ENCODE peak calls at places on chromosome 20, in eight cellular contexts. P is uterus, L is aorta, U is stomach, S is astrocyte of the cerebellum, F is foreskin fibroblast, B is fibroblast of mammary gland, Q is thoracic aorta. Z is an unnamed sample.

GRCh38 chr20:23135449-23136447 is 49.6 kb upstream of the CD93 start:
- DNase-seq in P (no peak), F (no peak), B (no peak), Q (no peak), S (no peak), U (no peak), L (no peak), Z (no peak)

GRCh38 chr20:19078448-19079373 is 133.7 kb upstream of the SLC24A3 start:
- DNase-seq in B (no peak), L (no peak), F (no peak), P (no peak), U (no peak), S (no peak), Q (no peak), Z (no peak)

GRCh38 chr20:44571367-44571766 is 11.0 kb upstream of the PKIG start:
- DNase-seq in P (no peak), F (no peak), B (no peak), U (no peak), Q (no peak), L (no peak), S (no peak), Z (no peak)

GRCh38 chr20:45833030-45833882 is at the start of gene SNX21:
- DNase-seq in S (peak), F (peak), L (peak), U (peak), Q (peak), P (peak), B (peak), Z (peak)

GRCh38 chr20:64121586-64121985 is 14.2 kb upstream of the NPBWR2 start:
- DNase-seq in L (peak), B (no peak), P (no peak), Q (no peak), S (no peak), U (no peak), F (no peak), Z (no peak)

GRCh38 chr20:10672579-10673127 is 1.1 kb downstream of the JAG1 start:
- DNase-seq in S (no peak), P (peak), L (peak), U (peak), Q (no peak), B (peak), F (peak), Z (no peak)

GRCh38 chr20:41111578-41111951 is 25.8 kb upstream of the PLCG1 start:
- DNase-seq in B (no peak), Q (no peak), F (no peak), L (no peak), P (no peak), S (no peak), U (no peak), Z (no peak)

GRCh38 chr20:23331951-23332350 is 18.6 kb upstream of the NXT1 start:
- DNase-seq in U (no peak), S (peak), Q (no peak), F (no peak), L (no peak), B (no peak), P (no peak), Z (no peak)

GRCh38 chr20:37956099-37956498 is 53.2 kb downstream of the VSTM2L start:
- DNase-seq in B (no peak), L (no peak), S (no peak), P (no peak), Q (no peak), F (peak), U (no peak), Z (no peak)

GRCh38 chr20:11124849-11125505 is 451.2 kb upstream of the JAG1 start:
- DNase-seq in Q (no peak), B (peak), F (peak), S (no peak), P (no peak), U (no peak), L (no peak), Z (no peak)

GRCh38 chr20:23362392-23363256 is 642 bp downstream of the GZF1 start:
- DNase-seq in S (no peak), P (no peak), F (peak), Q (no peak), B (no peak), L (peak), U (peak), Z (no peak)

GRCh38 chr20:33130553-33130952 is 37.4 kb upstream of the BPIFA2 start:
- DNase-seq in U (peak), B (peak), S (no peak), Q (no peak), F (peak), L (no peak), P (no peak), Z (peak)

GRCh38 chr20:62986257-62986807 is 20.4 kb downstream of the BHLHE23 start:
- DNase-seq in S (no peak), Q (no peak), P (no peak), U (no peak), B (no peak), F (no peak), L (no peak), Z (no peak)

GRCh38 chr20:38635721-38636285 is 34.2 kb downstream of the ARHGAP40 start:
- DNase-seq in L (no peak), Q (no peak), F (peak), U (no peak), P (no peak), B (peak), S (no peak), Z (no peak)

GRCh38 chr20:35901678-35902544 is 52.4 kb downstream of the SCAND1 start:
- DNase-seq in L (no peak), U (no peak), Q (no peak), F (peak), P (no peak), S (peak), B (peak), Z (peak)

GRCh38 chr20:24634855-24635254 is 165.4 kb downstream of the SYNDIG1 start:
- DNase-seq in F (peak), B (peak), U (no peak), Q (no peak), S (peak), P (no peak), L (no peak), Z (peak)

GRCh38 chr20:5822569-5822968 is 72.4 kb downstream of the SHLD1 start:
- DNase-seq in L (no peak), Q (no peak), S (no peak), F (no peak), B (no peak), U (no peak), P (no peak), Z (no peak)

GRCh38 chr20:41232971-41233926 is 84.3 kb downstream of the ZHX3 start:
- DNase-seq in Q (no peak), P (no peak), B (peak), S (peak), L (no peak), U (no peak), F (peak), Z (peak)

GRCh38 chr20:10843161-10843711 is 169.4 kb upstream of the JAG1 start:
- DNase-seq in S (no peak), U (no peak), F (peak), Q (no peak), L (no peak), P (peak), B (peak), Z (peak)

GRCh38 chr20:38671186-38671585 is 53.1 kb upstream of the SLC32A1 start:
- DNase-seq in F (no peak), U (no peak), B (no peak), P (no peak), Q (no peak), S (no peak), L (no peak), Z (no peak)

DNA sequence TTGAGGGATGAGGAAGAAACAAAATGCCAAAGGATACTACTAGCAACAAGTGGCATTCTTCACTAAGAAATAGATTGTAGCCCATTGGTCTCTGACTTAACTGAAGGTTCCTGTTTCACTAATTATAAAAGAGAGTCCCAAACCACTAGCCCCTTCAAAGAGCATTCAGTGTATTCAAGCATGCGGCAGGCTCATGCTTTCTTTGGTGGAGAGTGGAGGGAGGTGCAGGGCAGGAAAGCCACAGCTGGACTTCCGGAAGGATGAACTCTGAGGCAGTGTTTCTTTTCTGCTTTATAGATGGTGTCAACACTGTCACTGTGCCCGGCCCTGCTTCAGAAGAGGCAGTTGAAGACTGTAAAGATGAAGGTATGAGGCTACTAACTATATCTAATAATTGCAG is 636.1 kb downstream of the KIF16B start:
- DNase-seq in B (no peak), U (no peak), L (no peak), P (no peak), F (no peak), Q (no peak), S (no peak), Z (no peak)
- H3K4me3 ChIP-seq in B (no peak), U (no peak), L (no peak), P (no peak), F (no peak), Q (no peak), S (no peak), Z (no peak)

GRCh38 chr20:57389695-57390603 is 1.2 kb upstream of the RBM38 start:
- DNase-seq in S (no peak), F (no peak), Q (no peak), U (no peak), L (peak), P (peak), B (no peak), Z (no peak)

GRCh38 chr20:57388953-57389694 is 2.1 kb upstream of the RBM38 start:
- DNase-seq in U (peak), B (peak), F (peak), S (no peak), Q (no peak), P (peak), L (peak), Z (no peak)

GRCh38 chr20:57392130-57392445 is 892 bp downstream of the RBM38 start:
- DNase-seq in U (no peak), F (peak), P (no peak), B (no peak), L (peak), Q (no peak), S (no peak), Z (no peak)

GRCh38 chr20:57391439-57392129 is 388 bp downstream of the RBM38 start:
- DNase-seq in F (peak), B (no peak), Q (no peak), L (peak), U (peak), S (no peak), P (no peak), Z (no peak)

GRCh38 chr20:57390604-57391438 is at the start of gene RBM38:
- DNase-seq in B (peak), F (peak), U (peak), P (peak), Q (no peak), L (peak), S (no peak), Z (no peak)
- H3K4me3 ChIP-seq in B (peak), F (peak), U (peak), P (peak), Q (peak), L (peak), S (peak), Z (peak)

DNA sequence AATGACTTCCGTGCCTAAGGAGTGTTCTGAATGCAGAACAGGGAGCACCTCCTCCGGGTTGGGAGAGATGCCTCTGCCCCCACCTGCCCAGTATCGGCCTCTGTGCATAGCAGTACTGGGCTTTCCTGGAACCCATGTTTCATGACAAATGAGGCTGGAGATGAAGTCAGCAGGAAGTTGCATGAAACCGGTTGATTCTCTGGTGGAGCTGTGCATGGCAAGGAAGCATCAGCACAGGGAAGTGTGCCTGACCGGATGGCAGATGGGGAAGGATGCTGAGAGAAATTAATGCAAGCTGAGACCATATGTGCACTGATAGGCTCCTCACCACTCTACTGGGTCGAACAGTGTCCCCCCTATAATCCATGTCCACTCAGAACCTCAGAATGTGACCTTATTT is 155.5 kb downstream of the CDH26 start:
- DNase-seq in S (no peak), L (no peak), P (no peak), B (no peak), F (no peak), Q (no peak), U (peak), Z (no peak)
- H3K4me3 ChIP-seq in S (no peak), L (no peak), P (no peak), B (no peak), F (no peak), Q (no peak), U (no peak), Z (no peak)

GRCh38 chr20:2740702-2741101 is 48.1 kb downstream of the EBF4 start:
- DNase-seq in F (no peak), P (no peak), L (no peak), Q (no peak), B (no peak), S (no peak), U (no peak), Z (no peak)
- H3K4me3 ChIP-seq in F (no peak), P (no peak), L (no peak), Q (no peak), B (no peak), S (no peak), U (no peak), Z (no peak)

DNA sequence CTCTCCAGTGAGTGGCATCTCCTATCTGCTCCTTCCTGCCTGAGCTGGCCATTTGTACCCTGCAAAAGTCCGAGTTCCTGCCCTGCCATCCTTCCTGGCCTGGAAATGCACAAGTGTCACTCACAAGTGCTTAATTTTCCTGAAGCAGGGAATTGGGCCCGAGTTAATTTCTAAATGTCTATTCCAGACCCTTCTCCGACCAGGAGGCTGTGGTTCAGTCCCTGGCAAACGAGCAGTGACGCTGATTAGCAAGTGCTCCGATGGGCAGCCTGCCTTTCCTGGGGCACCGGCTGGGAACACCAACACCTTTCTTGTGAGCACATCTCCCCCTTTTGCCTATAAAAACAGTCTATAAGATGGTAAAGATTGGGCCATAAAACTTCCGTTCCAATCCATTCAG is 1.7 kb downstream of the SIRPA start:
- DNase-seq in B (no peak), L (no peak), F (no peak), Q (no peak), U (no peak), S (no peak), P (no peak), Z (no peak)
- H3K4me3 ChIP-seq in B (no peak), L (no peak), F (no peak), Q (peak), U (peak), S (no peak), P (no peak), Z (no peak)

GRCh38 chr20:49140411-49140810 is 47.7 kb downstream of the STAU1 start:
- DNase-seq in Q (no peak), U (no peak), P (no peak), F (no peak), B (no peak), S (no peak), L (no peak), Z (no peak)
- H3K4me3 ChIP-seq in Q (no peak), U (no peak), P (no peak), F (no peak), B (no peak), S (no peak), L (no peak), Z (no peak)

GRCh38 chr20:58668901-58669286 is 17.8 kb downstream of the STX16 start:
- DNase-seq in Q (no peak), U (no peak), L (no peak), B (no peak), S (no peak), P (no peak), F (no peak), Z (no peak)
- H3K4me3 ChIP-seq in Q (no peak), U (no peak), L (no peak), B (no peak), S (no peak), P (no peak), F (no peak), Z (no peak)

GRCh38 chr20:21395666-21396044 is 1.7 kb downstream of the NKX2-4 start:
- DNase-seq in U (no peak), F (no peak), S (no peak), Q (no peak), L (no peak), B (no peak), P (no peak), Z (no peak)

GRCh38 chr20:21397341-21398108 is at the start of gene NKX2-4:
- DNase-seq in Q (no peak), U (no peak), F (no peak), L (no peak), P (no peak), B (no peak), S (no peak), Z (no peak)

GRCh38 chr20:21396921-21397340 is 395 bp downstream of the NKX2-4 start:
- DNase-seq in F (no peak), B (no peak), Q (no peak), P (no peak), S (no peak), U (no peak), L (no peak), Z (no peak)

GRCh38 chr20:21395039-21395665 is 2.2 kb downstream of the NKX2-4 start:
- DNase-seq in P (no peak), L (no peak), U (no peak), S (no peak), F (no peak), Q (no peak), B (no peak), Z (no peak)

GRCh38 chr20:21396045-21396893 is 1.1 kb downstream of the NKX2-4 start:
- DNase-seq in S (no peak), P (no peak), L (peak), U (no peak), F (no peak), Q (no peak), B (no peak), Z (no peak)
- H3K4me3 ChIP-seq in S (no peak), P (no peak), L (peak), U (peak), F (no peak), Q (peak), B (no peak), Z (no peak)